ENCODE peak calls at places on chromosomes 2 and 18, in five cellular contexts. X, P, Z, C and M are unnamed samples. For H3K4me1, the result is how much of the 10 kb centered on the place peaks cover.

GRCh38 chr2:150596071-150596470 is 108.6 kb upstream of the RND3 start:
- DNase-seq in X (peak), P (no peak), Z (no peak), C (no peak), M (no peak)

GRCh38 chr2:32777714-32778113 is 149.9 kb downstream of the TTC27 start:
- DNase-seq in X (no peak), P (no peak), Z (no peak), C (no peak), M (no peak)

GRCh38 chr2:36605273-36605672 is 7.3 kb upstream of the FEZ2 start:
- DNase-seq in X (no peak), P (no peak), Z (no peak), C (no peak), M (no peak)

GRCh38 chr2:217857624-217858506 is 144.9 kb downstream of the TNS1 start:
- DNase-seq in X (no peak), P (no peak), Z (peak), C (no peak), M (peak)

GRCh38 chr2:19525313-19525712 is 166.9 kb upstream of the OSR1 start:
- DNase-seq in X (no peak), P (no peak), Z (no peak), C (no peak), M (no peak)

GRCh38 chr2:55054076-55054475 is 3.8 kb upstream of the RTN4 start:
- DNase-seq in X (no peak), P (no peak), Z (no peak), C (no peak), M (no peak)

GRCh38 chr2:42800981-42801380 is 8.6 kb upstream of the HAAO start:
- DNase-seq in X (no peak), P (no peak), Z (no peak), C (no peak), M (no peak)

GRCh38 chr18:48228841-48229240 is 180.3 kb downstream of the ZBTB7C start:
- DNase-seq in X (no peak), P (no peak), Z (no peak), C (no peak), M (no peak)

DNA sequence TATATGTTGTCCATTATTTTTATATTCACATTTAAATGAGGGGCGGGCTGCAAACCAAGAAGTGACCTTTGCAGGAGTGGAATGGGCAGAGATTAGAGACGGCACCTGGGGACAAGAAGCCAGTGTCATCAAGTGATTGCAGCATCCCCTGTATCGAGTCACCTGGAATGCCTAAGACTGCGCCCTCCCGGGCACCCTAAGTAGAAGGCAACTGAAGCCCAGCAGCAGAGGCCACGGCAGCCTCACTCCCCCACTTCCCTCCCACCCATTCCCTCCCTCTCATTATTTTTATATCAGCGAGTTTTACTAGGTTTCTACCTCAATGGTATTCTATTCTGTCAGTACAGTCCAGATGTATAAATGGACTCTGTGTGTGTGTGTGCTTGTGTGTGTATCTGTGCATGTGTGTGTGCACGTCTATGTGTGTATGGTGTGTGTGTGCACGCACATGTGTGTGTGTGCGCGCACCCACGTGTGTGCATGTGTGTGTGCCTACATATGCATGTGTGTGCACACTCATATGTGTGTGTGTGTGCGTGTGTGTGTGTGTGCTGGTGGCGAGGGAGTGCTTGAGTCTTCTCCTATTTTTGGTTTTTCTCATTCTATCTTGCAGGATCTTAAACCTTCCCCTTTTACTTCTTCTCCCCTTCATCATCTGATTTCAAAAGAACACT is 106.8 kb upstream of the SLC66A3 start:
- DNase-seq in X (no peak), P (no peak), Z (no peak), C (no peak), M (no peak)
- H3K4me3 ChIP-seq in X (no peak), P (no peak), Z (no peak), C (no peak), M (no peak)

DNA sequence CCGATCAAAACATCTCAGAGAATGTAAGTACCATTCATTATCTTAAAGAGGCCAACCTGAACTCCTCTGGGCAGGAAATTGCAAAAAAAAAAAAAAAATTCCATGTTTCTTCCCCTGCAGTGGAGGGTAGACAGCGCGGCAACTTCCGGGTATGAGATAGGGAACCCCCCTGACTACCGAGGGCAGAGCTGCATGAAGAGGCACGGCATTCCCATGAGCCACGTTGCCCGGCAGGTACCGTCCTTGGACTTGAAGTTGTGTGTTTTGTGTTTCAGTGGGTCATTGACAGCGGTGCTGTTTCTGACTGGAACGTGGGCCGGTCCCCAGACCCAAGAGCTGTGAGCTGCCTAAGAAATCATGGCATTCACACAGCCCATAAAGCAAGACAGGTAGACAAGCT is 7.2 kb downstream of the ACP1 start:
- DNase-seq in X (no peak), P (no peak), Z (no peak), C (no peak), M (no peak)
- TF ChIP-seq CTCF in X (no peak), P (no peak), Z (no peak), C (no peak), M (no peak)

GRCh38 chr2:143759455-143759854 is 630.2 kb downstream of the ARHGAP15 start:
- DNase-seq in X (no peak), P (no peak), Z (no peak), C (peak), M (no peak)
- H3K4me1 ChIP-seq in X (under half), P (under half), Z (under half), C (under half), M (under half)

DNA sequence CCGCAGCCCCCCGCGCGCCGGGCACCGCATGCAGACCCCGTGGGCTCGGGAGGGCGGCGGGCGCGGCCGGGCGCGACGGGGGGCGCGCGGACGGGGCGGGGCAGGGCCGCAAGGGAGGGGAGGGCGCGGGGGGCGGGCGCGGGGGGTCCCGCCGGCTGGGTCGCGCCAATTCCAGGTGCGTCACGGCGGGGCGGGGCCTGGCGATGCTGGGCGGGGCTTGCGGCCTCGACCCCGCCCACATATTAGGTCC is 241 bp downstream of the ING5 start:
- DNase-seq in X (no peak), P (peak), Z (no peak), C (peak), M (no peak)
- H3K4me3 ChIP-seq in X (no peak), P (peak), Z (peak), C (peak), M (peak)

DNA sequence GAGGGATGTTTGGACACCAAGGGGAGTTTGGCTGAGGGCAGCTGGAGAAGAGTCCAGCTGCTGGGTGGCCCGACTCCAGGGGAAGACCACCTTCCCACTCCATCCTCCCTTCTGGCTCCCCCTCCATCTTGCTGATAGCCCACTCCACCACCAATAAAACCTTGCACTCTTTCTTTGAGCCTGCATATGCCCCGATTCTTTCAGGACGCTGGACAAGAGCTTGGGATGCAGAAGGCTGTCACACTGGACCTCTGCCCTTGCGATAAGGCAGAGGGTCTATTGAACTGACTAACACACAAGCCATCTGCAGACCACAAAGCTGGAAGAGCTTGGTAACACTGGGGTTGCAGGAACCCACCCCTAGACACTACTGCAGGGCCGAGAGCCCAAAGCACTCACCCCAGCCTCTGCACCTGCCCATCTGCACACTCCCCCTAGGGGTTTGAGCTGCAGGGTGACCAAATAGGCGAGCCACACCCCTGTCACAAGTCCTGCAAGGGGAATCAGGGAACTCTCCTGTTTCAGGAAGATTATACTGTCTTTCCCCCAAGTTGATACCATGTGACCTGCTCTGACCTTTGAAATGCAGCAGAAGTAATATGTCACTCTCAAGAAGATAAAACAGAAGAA is 70.5 kb downstream of the SMAD4 start:
- DNase-seq in X (no peak), P (no peak), Z (no peak), C (no peak), M (no peak)
- TF ChIP-seq CTCF in X (no peak), P (no peak), Z (no peak), C (no peak), M (no peak)

GRCh38 chr2:69621440-69621839 is 22.1 kb downstream of the AAK1 start:
- DNase-seq in X (no peak), P (no peak), Z (no peak), C (no peak), M (no peak)
- H3K4me1 ChIP-seq in X (under half), P (under half), Z (under half), C (under half), M (half or more)